ENCODE peak calls at places on chromosomes 13 and 19, in five cellular contexts. T is lower leg skin; E is activated CD4-positive, CD25-positive, alpha-beta regulatory T cell treated with anti-CD3 and anti-CD28 coated beads, Interleukin-2, amount 50 U/mL, for 16 hours; M is activated T-helper 1 cell treated with anti-CD3 and anti-CD28 coated beads, Interleukin-12 subunit alpha, Interleukin-12 subunit beta, Interleukin-2, Interleukin-4 antibody, amounts not matched to agents 30 ng/mL and 10 ng/mL and 1 ng/mL, durations not matched to agents 14 hours and 24 hours and 36 hours; F is kidney glomerular epithelial cell. A is an unnamed sample.
A peak's percentile ranks its signal among the peaks of the same experiment; 100 is the strongest.

GRCh38 chr19:28239270-28239669 is 973.7 kb downstream of the UQCRFS1 start:
- DNase-seq in T (no peak), E (no peak), M (no peak), F (no peak), A (no peak)

GRCh38 chr13:66774046-66774445 is 456.1 kb downstream of the PCDH9 start:
- DNase-seq in T (no peak), E (no peak), M (no peak), F (no peak), A (no peak)

GRCh38 chr13:76968041-76968440 is 19.7 kb downstream of the ACOD1 start:
- DNase-seq in T (no peak), E (no peak), M (no peak), F (no peak), A (no peak)

GRCh38 chr19:9793051-9793591 is 24.6 kb upstream of the ZNF846 start:
- DNase-seq in T (peak; percentile 55), E (peak; percentile 31), M (no peak), F (no peak), A (no peak)

GRCh38 chr13:113930711-113931637 is 42.9 kb downstream of the C13orf46 start:
- DNase-seq in T (no peak), E (no peak), M (peak; percentile 12), F (no peak), A (no peak)

GRCh38 chr13:35984287-35984686 is 146.9 kb downstream of the DCLK1 start:
- DNase-seq in T (no peak), E (no peak), M (no peak), F (no peak), A (no peak)

GRCh38 chr19:43353606-43354304 is at the start of gene CD177:
- DNase-seq in T (no peak), E (no peak), M (no peak), F (no peak), A (no peak)

GRCh38 chr13:73090116-73090811 is 31.5 kb downstream of the KLF5 start:
- DNase-seq in T (no peak), E (no peak), M (peak; percentile 2), F (peak; percentile 88), A (peak; percentile 46)

GRCh38 chr19:46402725-46403124 is 10.6 kb downstream of the CCDC8 start:
- DNase-seq in T (no peak), E (no peak), M (no peak), F (no peak), A (no peak)

GRCh38 chr19:3690551-3691371 is 9.5 kb downstream of the PIP5K1C start:
- DNase-seq in T (no peak), E (no peak), M (no peak), F (no peak), A (no peak)

GRCh38 chr19:45676851-45677263 is 8.8 kb downstream of the GIPR start:
- DNase-seq in T (no peak), E (no peak), M (peak; percentile 22), F (no peak), A (no peak)

GRCh38 chr13:58869566-58869965 is 1238.0 kb downstream of the PCDH17 start:
- DNase-seq in T (no peak), E (no peak), M (no peak), F (no peak), A (no peak)

GRCh38 chr19:20078696-20079095 is 896 bp downstream of the ZNF90 start:
- DNase-seq in T (no peak), E (no peak), M (no peak), F (no peak), A (no peak)

GRCh38 chr19:49361438-49362047 is 673 bp downstream of the TEAD2 start:
- DNase-seq in T (peak; percentile 55), E (no peak), M (no peak), F (peak; percentile 56), A (peak; percentile 63)

GRCh38 chr13:113589251-113589960 is 4.9 kb downstream of the TFDP1 start:
- DNase-seq in T (no peak), E (no peak), M (no peak), F (no peak), A (no peak)

GRCh38 chr13:99382428-99383133 is 75.4 kb upstream of the GPR183 start:
- DNase-seq in T (peak; percentile 14), E (no peak), M (no peak), F (no peak), A (no peak)

GRCh38 chr13:75913925-75914324 is 277.8 kb downstream of the LMO7 start:
- DNase-seq in T (no peak), E (no peak), M (no peak), F (no peak), A (no peak)

GRCh38 chr19:30153326-30154210 is 211.5 kb downstream of the URI1 start:
- DNase-seq in T (no peak), E (no peak), M (no peak), F (no peak), A (no peak)

GRCh38 chr13:101144808-101145419 is 271.4 kb downstream of the NALCN start:
- DNase-seq in T (no peak), E (no peak), M (no peak), F (peak; percentile 50), A (no peak)

GRCh38 chr13:79525458-79525857 is 44.5 kb downstream of the NDFIP2 start:
- DNase-seq in T (no peak), E (no peak), M (no peak), F (no peak), A (no peak)

GRCh38 chr13:37741536-37741935 is 128.0 kb downstream of the TRPC4 start:
- DNase-seq in T (no peak), E (no peak), M (no peak), F (no peak), A (no peak)

GRCh38 chr19:1621021-1621420 is 15.8 kb upstream of the UQCR11 start:
- DNase-seq in T (no peak), E (no peak), M (no peak), F (no peak), A (no peak)

GRCh38 chr13:75550159-75550567 is 572 bp downstream of the UCHL3 start:
- DNase-seq in T (no peak), E (no peak), M (no peak), F (peak; percentile 76), A (no peak)

GRCh38 chr19:5352229-5352763 is 11.7 kb upstream of the PTPRS start:
- DNase-seq in T (no peak), E (no peak), M (no peak), F (no peak), A (no peak)

GRCh38 chr13:30158774-30159445 is 148.4 kb downstream of the KATNAL1 start:
- DNase-seq in T (no peak), E (no peak), M (no peak), F (peak; percentile 35), A (peak; percentile 35)

GRCh38 chr13:79837741-79838450 is 356.9 kb downstream of the NDFIP2 start:
- DNase-seq in T (no peak), E (no peak), M (no peak), F (peak; percentile 58), A (peak; percentile 22)

GRCh38 chr13:113667771-113668490 is 912 bp downstream of the GRK1 start:
- DNase-seq in T (no peak), E (no peak), M (no peak), F (no peak), A (no peak)

GRCh38 chr19:11422163-11423068 is 3.3 kb upstream of the RGL3 start:
- DNase-seq in T (peak; percentile 85), E (no peak), M (peak; percentile 67), F (no peak), A (peak; percentile 14)

GRCh38 chr13:44181938-44182337 is 191.7 kb upstream of the SERP2 start:
- DNase-seq in T (no peak), E (no peak), M (no peak), F (no peak), A (no peak)

GRCh38 chr19:13146763-13147563 is 3.2 kb downstream of the STX10 start:
- DNase-seq in T (no peak), E (no peak), M (no peak), F (no peak), A (no peak)

GRCh38 chr13:112891477-112892401 is 77.3 kb upstream of the MCF2L start:
- DNase-seq in T (no peak), E (no peak), M (no peak), F (no peak), A (no peak)

GRCh38 chr13:50529154-50529882 is 314.2 kb downstream of the DLEU7 start:
- DNase-seq in T (peak; percentile 83), E (no peak), M (no peak), F (peak; percentile 92), A (no peak)

GRCh38 chr19:20167020-20167644 is at the start of gene ZNF486:
- DNase-seq in T (peak; percentile 96), E (peak; percentile 77), M (peak; percentile 81), F (peak; percentile 87), A (peak; percentile 23)

GRCh38 chr13:48920730-48921129 is 55.0 kb upstream of the FNDC3A start:
- DNase-seq in T (no peak), E (no peak), M (no peak), F (no peak), A (no peak)

GRCh38 chr19:3450796-3451411 is 29.4 kb downstream of the SMIM24 start:
- DNase-seq in T (peak; percentile 66), E (no peak), M (no peak), F (peak; percentile 100), A (peak; percentile 90)

GRCh38 chr19:35863018-35863417 is 5.4 kb upstream of the APLP1 start:
- DNase-seq in T (no peak), E (no peak), M (no peak), F (no peak), A (no peak)

A was measured in HS-27A.